ENCODE peak calls at places on chromosomes 16 and 17, in ten cellular contexts. G is mammary epithelial cell; F is heart right ventricle; W is osteocyte; M is prostate gland; V is GM10248; C is GM23338; Y is CD4-positive, alpha-beta T cell; P is foreskin keratinocyte; U is uterus. R is an unnamed sample.

GRCh38 chr16:66335704-66336329 is 30.7 kb upstream of the CDH5 start:
- DNase-seq in M (no peak), U (no peak), C (no peak), V (no peak), Y (no peak), G (no peak), F (peak), W (no peak), P (no peak), R (no peak)

GRCh38 chr16:87203060-87203656 is 114.0 kb downstream of the C16orf95 start:
- DNase-seq in U (peak), M (no peak), W (peak), Y (no peak), C (peak), V (peak), P (peak), F (no peak), G (peak), R (no peak)

GRCh38 chr17:63983326-63983725 is 10.6 kb upstream of the SCN4A start:
- DNase-seq in G (no peak), P (no peak), W (no peak), U (no peak), M (no peak), C (no peak), Y (no peak), F (peak), V (no peak), R (no peak)

GRCh38 chr16:7953360-7953759 is 620.7 kb downstream of the RBFOX1 start:
- DNase-seq in C (no peak), G (no peak), V (no peak), W (no peak), Y (no peak), U (no peak), M (no peak), F (no peak), P (no peak), R (no peak)

GRCh38 chr17:74780443-74781238 is 4.5 kb upstream of the NAT9 start:
- DNase-seq in P (no peak), W (no peak), M (no peak), Y (peak), C (peak), F (no peak), V (no peak), U (no peak), G (no peak), R (no peak)

GRCh38 chr17:75839942-75840778 is 4.0 kb downstream of the UNC13D start:
- DNase-seq in W (no peak), P (no peak), C (no peak), U (no peak), G (no peak), F (no peak), V (no peak), Y (no peak), M (no peak), R (no peak)

GRCh38 chr17:33080091-33080490 is 88.4 kb downstream of the SPACA3 start:
- DNase-seq in C (no peak), V (no peak), Y (no peak), U (no peak), P (no peak), F (no peak), G (no peak), W (no peak), M (no peak), R (no peak)

GRCh38 chr16:11677451-11677951 is 9.2 kb downstream of the SNN start:
- DNase-seq in G (peak), F (no peak), W (no peak), M (no peak), P (no peak), U (no peak), V (no peak), C (no peak), Y (no peak), R (no peak)

GRCh38 chr16:23296994-23297393 is 5.1 kb upstream of the SCNN1B start:
- DNase-seq in U (no peak), V (peak), G (no peak), F (no peak), Y (no peak), P (no peak), C (peak), M (no peak), W (no peak), R (no peak)

GRCh38 chr17:69179227-69179952 is 37.7 kb upstream of the ABCA6 start:
- DNase-seq in U (no peak), W (no peak), V (no peak), M (no peak), P (peak), C (peak), F (no peak), Y (no peak), G (peak), R (no peak)

GRCh38 chr17:10337976-10338375 is 34.8 kb downstream of the MYH13 start:
- DNase-seq in U (no peak), F (no peak), P (no peak), W (no peak), Y (no peak), G (no peak), V (no peak), C (no peak), M (no peak), R (no peak)

GRCh38 chr17:6666077-6666521 is 14.5 kb downstream of the C17orf100 start:
- DNase-seq in P (no peak), V (peak), G (peak), F (peak), U (peak), Y (peak), W (no peak), C (peak), M (peak), R (no peak)

GRCh38 chr16:87727346-87727745 is 38.4 kb downstream of the KLHDC4 start:
- DNase-seq in V (no peak), W (no peak), P (no peak), G (no peak), M (no peak), F (no peak), Y (no peak), C (no peak), U (no peak), R (no peak)

GRCh38 chr17:82152556-82153294 is 54.7 kb upstream of the FASN start:
- DNase-seq in C (no peak), W (no peak), F (no peak), G (no peak), P (no peak), V (no peak), M (peak), U (no peak), Y (no peak), R (no peak)

GRCh38 chr16:14186007-14186953 is 115.2 kb downstream of the MRTFB start:
- DNase-seq in P (no peak), C (peak), F (peak), W (no peak), U (peak), V (no peak), G (no peak), Y (no peak), M (no peak), R (peak)

GRCh38 chr16:82924075-82924854 is 297.5 kb downstream of the CDH13 start:
- DNase-seq in W (peak), Y (no peak), V (no peak), C (no peak), F (no peak), M (peak), G (no peak), U (no peak), P (no peak), R (no peak)

GRCh38 chr16:31064882-31065461 is 9.1 kb downstream of the ZNF668 start:
- DNase-seq in M (no peak), C (no peak), W (no peak), Y (no peak), V (no peak), F (peak), P (peak), U (peak), G (peak), R (no peak)

GRCh38 chr16:50440991-50441390 is 72.2 kb upstream of the BRD7 start:
- DNase-seq in C (no peak), F (no peak), P (no peak), G (no peak), V (no peak), M (no peak), U (no peak), W (peak), Y (no peak), R (no peak)

GRCh38 chr17:12729086-12729485 is 60.2 kb upstream of the ARHGAP44 start:
- DNase-seq in M (no peak), V (no peak), P (no peak), F (no peak), Y (no peak), U (no peak), C (no peak), G (no peak), W (no peak), R (no peak)

GRCh38 chr16:67901734-67902133 is 8.7 kb downstream of the PSKH1 start:
- DNase-seq in U (no peak), G (no peak), W (no peak), F (no peak), V (no peak), C (no peak), P (no peak), M (no peak), Y (no peak), R (no peak)

GRCh38 chr16:86040496-86040895 is 141.5 kb downstream of the IRF8 start:
- DNase-seq in C (no peak), W (no peak), V (no peak), Y (no peak), F (no peak), M (no peak), G (no peak), P (no peak), U (no peak), R (no peak)

GRCh38 chr17:82408288-82408937 is 9.7 kb upstream of the HEXD start:
- DNase-seq in F (no peak), G (no peak), W (no peak), U (no peak), C (no peak), Y (no peak), V (no peak), M (no peak), P (no peak), R (no peak)

GRCh38 chr16:72172105-72173034 is at the start of gene PMFBP1:
- DNase-seq in F (peak), C (peak), M (no peak), V (peak), G (peak), U (no peak), W (no peak), Y (no peak), P (peak), R (peak)

GRCh38 chr17:63278731-63279442 is 167.2 kb downstream of the CYB561 start:
- DNase-seq in F (no peak), P (no peak), C (no peak), Y (no peak), G (peak), V (no peak), M (no peak), W (no peak), U (no peak), R (no peak)

GRCh38 chr17:38572665-38573365 is 32.9 kb downstream of the SRCIN1 start:
- DNase-seq in W (no peak), Y (peak), G (no peak), C (peak), P (no peak), M (no peak), F (no peak), U (no peak), V (peak), R (no peak)

GRCh38 chr17:55198690-55199370 is 65.9 kb upstream of the HLF start:
- DNase-seq in W (no peak), G (no peak), U (no peak), F (no peak), M (no peak), P (no peak), Y (no peak), C (no peak), V (no peak), R (no peak)

GRCh38 chr17:33241390-33241789 is 51.7 kb downstream of the ASIC2 start:
- DNase-seq in M (no peak), V (no peak), G (no peak), F (no peak), P (peak), C (no peak), Y (no peak), W (no peak), U (no peak), R (no peak)

GRCh38 chr17:10875984-10876555 is 38.2 kb upstream of the PIRT start:
- DNase-seq in F (peak), M (peak), G (peak), P (no peak), W (peak), Y (no peak), V (peak), U (peak), C (peak), R (no peak)

GRCh38 chr17:19755821-19756510 is 7.9 kb upstream of the ALDH3A1 start:
- DNase-seq in V (peak), C (no peak), M (no peak), W (no peak), U (no peak), F (no peak), G (no peak), P (no peak), Y (no peak), R (no peak)

GRCh38 chr16:2090481-2090797 is 42.7 kb downstream of the TSC2 start:
- DNase-seq in V (no peak), C (no peak), P (no peak), W (no peak), Y (no peak), F (no peak), U (no peak), M (no peak), G (no peak), R (no peak)

GRCh38 chr16:75591001-75591852 is 25.0 kb downstream of the GABARAPL2 start:
- DNase-seq in W (no peak), Y (no peak), M (peak), V (no peak), C (peak), F (peak), P (no peak), G (no peak), U (peak), R (peak)

GRCh38 chr17:21162394-21162775 is 35.6 kb downstream of the DHRS7B start:
- DNase-seq in U (no peak), M (no peak), G (no peak), V (no peak), P (no peak), W (no peak), C (no peak), Y (no peak), F (no peak), R (no peak)

GRCh38 chr17:21165922-21166598 is 39.3 kb downstream of the DHRS7B start:
- DNase-seq in C (no peak), G (no peak), P (no peak), Y (no peak), W (peak), M (no peak), F (peak), U (peak), V (no peak), R (no peak)

GRCh38 chr17:21163101-21163500 is 36.3 kb downstream of the DHRS7B start:
- DNase-seq in V (no peak), Y (no peak), P (no peak), M (no peak), U (no peak), W (no peak), F (no peak), C (no peak), G (no peak), R (no peak)

GRCh38 chr17:21166599-21167265 is 40.0 kb downstream of the DHRS7B start:
- DNase-seq in V (no peak), G (no peak), F (no peak), P (no peak), C (no peak), W (no peak), Y (no peak), U (no peak), M (no peak), R (no peak)

DNA sequence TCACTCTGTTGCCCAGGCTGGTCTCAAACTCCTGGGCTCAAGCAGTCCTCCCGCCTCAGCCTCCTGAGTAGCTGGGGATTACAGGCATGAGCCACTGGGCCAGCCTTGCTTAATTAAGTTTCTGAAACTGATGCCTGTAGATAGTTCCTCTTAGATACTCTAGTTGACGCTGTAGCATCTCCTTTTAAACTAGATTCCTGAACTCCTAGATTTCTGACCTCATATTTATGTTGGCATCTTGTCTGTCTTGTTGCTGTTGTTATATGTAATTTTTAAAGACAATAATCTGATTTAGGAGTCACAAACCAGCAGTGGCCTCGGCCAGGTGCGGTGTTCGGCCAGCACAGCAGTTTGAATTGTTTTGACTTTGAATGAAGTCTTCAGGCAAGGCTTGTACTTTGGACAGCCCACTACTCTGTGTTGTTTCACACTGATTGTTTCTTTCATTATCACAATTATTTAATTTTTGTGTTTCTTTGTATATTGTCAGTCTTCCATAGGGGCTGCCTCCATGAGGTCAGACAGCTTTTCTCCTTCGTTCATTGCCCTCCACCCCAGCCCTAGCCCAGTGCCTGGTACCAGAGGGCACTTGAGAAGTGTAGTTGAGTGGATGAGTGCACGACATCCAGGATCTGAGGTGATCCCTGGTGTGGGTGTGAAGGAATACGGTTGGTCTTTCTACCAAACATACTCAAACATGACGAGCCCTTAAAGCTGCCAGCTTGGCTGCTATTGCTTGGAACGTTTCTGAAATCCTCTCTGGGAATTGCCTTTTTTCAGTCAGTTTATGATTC is 37.7 kb downstream of the DHRS7B start:
- DNase-seq in M (no peak), Y (no peak), W (peak), F (no peak), P (no peak), C (no peak), U (no peak), V (no peak), G (no peak), R (no peak)
- TF ChIP-seq CTCF in M (no peak), Y (no peak), W (no peak), F (no peak), P (no peak), C (peak), U (no peak), V (peak), G (no peak), R (no peak)

DNA sequence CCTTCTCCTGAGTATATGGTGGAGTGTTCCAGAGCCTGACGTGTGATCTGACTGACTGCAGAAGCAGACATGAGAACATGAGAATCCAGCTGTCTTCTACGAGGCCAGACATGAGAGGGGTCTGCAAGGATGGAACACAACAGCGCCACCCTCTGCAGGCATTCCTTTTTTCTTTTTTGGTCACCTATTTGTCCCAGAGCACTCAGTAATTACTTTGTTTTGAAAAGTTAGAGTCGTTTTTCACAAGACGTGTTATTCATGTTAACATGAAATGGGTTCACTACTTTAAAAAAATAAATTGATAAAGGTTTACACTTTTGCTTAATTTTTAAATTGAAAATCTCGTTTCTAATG is 43.8 kb upstream of the ATP2A3 start:
- DNase-seq in C (peak), W (no peak), V (no peak), M (no peak), U (no peak), Y (no peak), P (no peak), G (no peak), F (no peak), R (no peak)
- TF ChIP-seq CTCF in C (peak), W (peak), V (no peak), M (no peak), U (no peak), Y (no peak), P (peak), G (no peak), F (peak), R (no peak)

GRCh38 chr16:81444448-81445121 is at the start of gene CMIP:
- DNase-seq in M (peak), P (no peak), V (peak), C (peak), W (peak), U (peak), G (peak), Y (peak), F (peak), R (no peak)
- TF ChIP-seq CTCF in M (no peak), P (no peak), V (no peak), C (no peak), W (no peak), U (no peak), G (no peak), Y (no peak), F (no peak), R (no peak)

GRCh38 chr16:64771273-64771672 is 350.6 kb downstream of the CDH11 start:
- DNase-seq in P (no peak), V (no peak), C (no peak), G (no peak), F (no peak), Y (no peak), U (no peak), M (no peak), W (no peak), R (no peak)
- TF ChIP-seq CTCF in P (no peak), V (no peak), C (no peak), G (no peak), F (no peak), Y (no peak), U (no peak), M (no peak), W (no peak), R (no peak)

DNA sequence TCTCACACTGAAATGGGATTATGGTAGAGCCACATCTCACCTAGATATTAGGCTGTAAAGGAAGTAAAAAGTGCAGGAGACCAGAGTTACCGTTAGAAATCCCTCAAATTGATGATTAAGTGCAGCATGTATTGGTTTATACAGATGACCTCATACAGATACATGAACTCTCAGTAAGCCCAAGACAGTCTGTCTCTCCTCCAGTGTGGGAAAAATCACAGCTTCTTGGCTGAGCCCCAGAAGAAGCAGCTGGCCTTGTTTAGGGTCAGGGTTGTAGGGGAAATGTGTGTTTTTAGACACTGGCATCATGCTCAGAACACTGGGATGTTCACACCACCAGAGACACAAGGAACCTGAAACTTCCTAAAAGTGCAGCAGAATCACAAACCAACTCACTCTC is 135.9 kb downstream of the KATNIP start:
- DNase-seq in W (no peak), F (no peak), G (no peak), V (no peak), M (no peak), P (no peak), Y (no peak), C (no peak), U (no peak), R (no peak)
- TF ChIP-seq CTCF in W (no peak), F (no peak), G (no peak), V (no peak), M (no peak), P (no peak), Y (no peak), C (no peak), U (no peak), R (no peak)